ENCODE peak calls at places on chromosome 20, in nine cellular contexts. V is tibial artery; S is left ventricle myocardium inferior; E is sigmoid colon; D is lung; X is right lobe of liver; R is CD4-positive, alpha-beta T cell; B is uterus; O is lower lobe of right lung. Z is an unnamed sample. For H3K27me3, the result is how much of the 10 kb centered on the place peaks cover.

GRCh38 chr20:49482621-49483017 is at the start of gene KCNB1:
- DNase-seq in V (peak), S (peak), E (peak), D (peak), X (peak), R (peak), B (peak), O (peak), Z (peak)

GRCh38 chr20:52291109-52291508 is 99.5 kb upstream of the ZFP64 start:
- DNase-seq in V (no peak), S (no peak), E (no peak), D (no peak), X (no peak), R (no peak), B (no peak), O (no peak), Z (no peak)

GRCh38 chr20:61937146-61937962 is 128.3 kb downstream of the TAF4 start:
- DNase-seq in V (peak), S (peak), E (peak), D (no peak), X (no peak), R (no peak), B (no peak), O (peak), Z (no peak)

GRCh38 chr20:15507151-15507550 is 1066.1 kb downstream of the KIF16B start:
- DNase-seq in V (no peak), S (no peak), E (no peak), D (no peak), X (no peak), R (no peak), B (no peak), O (no peak), Z (no peak)

GRCh38 chr20:41045680-41046079 is 17.1 kb downstream of the TOP1 start:
- DNase-seq in V (no peak), S (no peak), E (no peak), D (no peak), X (no peak), R (no peak), B (no peak), O (no peak), Z (no peak)

GRCh38 chr20:2006452-2007381 is 12.9 kb upstream of the PDYN start:
- DNase-seq in V (no peak), S (no peak), E (no peak), D (peak), X (no peak), R (peak), B (no peak), O (no peak), Z (no peak)

GRCh38 chr20:58747400-58747672 is 54.7 kb downstream of the NPEPL1 start:
- DNase-seq in V (no peak), S (no peak), E (no peak), D (peak), X (no peak), R (no peak), B (no peak), O (no peak), Z (no peak)

GRCh38 chr20:57514273-57514751 is 10.6 kb downstream of the CTCFL start:
- DNase-seq in V (peak), S (peak), E (peak), D (peak), X (peak), R (no peak), B (peak), O (peak), Z (no peak)

GRCh38 chr20:62507991-62508640 is 32.3 kb upstream of the GATA5 start:
- DNase-seq in V (no peak), S (no peak), E (no peak), D (no peak), X (no peak), R (no peak), B (no peak), O (no peak), Z (no peak)

GRCh38 chr20:50190251-50191064 is at the start of gene CEBPB:
- DNase-seq in V (peak), S (peak), E (peak), D (peak), X (peak), R (peak), B (peak), O (peak), Z (peak)

GRCh38 chr20:3994125-3994524 is 21.2 kb downstream of the RNF24 start:
- DNase-seq in V (no peak), S (no peak), E (no peak), D (no peak), X (no peak), R (no peak), B (no peak), O (no peak), Z (no peak)

GRCh38 chr20:39112196-39112743 is 150.1 kb downstream of the DHX35 start:
- DNase-seq in V (no peak), S (no peak), E (no peak), D (no peak), X (no peak), R (no peak), B (peak), O (no peak), Z (peak)

GRCh38 chr20:20373046-20373706 is 5.3 kb downstream of the INSM1 start:
- DNase-seq in V (no peak), S (no peak), E (no peak), D (no peak), X (no peak), R (no peak), B (no peak), O (no peak), Z (no peak)

GRCh38 chr20:34318609-34319443 is 15.7 kb upstream of the AHCY start:
- DNase-seq in V (no peak), S (no peak), E (no peak), D (no peak), X (no peak), R (no peak), B (no peak), O (peak), Z (no peak)

GRCh38 chr20:62306440-62307187 is 3.8 kb downstream of the ADRM1 start:
- DNase-seq in V (no peak), S (no peak), E (no peak), D (no peak), X (no peak), R (no peak), B (no peak), O (no peak), Z (no peak)

GRCh38 chr20:45229264-45230056 is 8.3 kb downstream of the SEMG2 start:
- DNase-seq in V (no peak), S (no peak), E (no peak), D (peak), X (no peak), R (peak), B (no peak), O (peak), Z (no peak)

GRCh38 chr20:58855506-58856314 is 3.2 kb downstream of the GNAS start:
- DNase-seq in V (no peak), S (no peak), E (no peak), D (no peak), X (no peak), R (no peak), B (no peak), O (no peak), Z (no peak)

DNA sequence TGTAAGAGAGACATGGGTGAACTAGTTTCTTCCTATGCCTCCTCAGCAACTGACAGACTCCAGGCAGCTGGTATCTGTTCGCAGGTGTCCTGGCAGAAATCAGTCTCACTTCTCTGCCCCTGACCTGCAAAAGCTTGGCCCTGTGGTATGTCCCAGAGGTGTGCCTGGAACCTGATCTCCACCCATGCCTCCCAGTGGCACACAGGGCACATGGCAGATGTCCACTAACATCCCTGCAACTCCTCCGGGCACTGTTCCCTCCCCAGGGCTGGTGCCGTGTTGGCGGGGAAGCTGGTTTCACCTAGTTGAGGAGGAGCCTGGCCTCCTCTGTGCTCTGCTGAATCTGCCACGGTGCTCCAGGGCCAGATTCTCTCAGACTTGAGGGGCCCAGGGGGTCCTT is 123.3 kb upstream of the GGTLC1 start:
- DNase-seq in V (no peak), S (no peak), E (no peak), D (no peak), X (peak), R (no peak), B (no peak), O (no peak), Z (no peak)
- H3K27ac ChIP-seq in V (no peak), S (no peak), E (no peak), D (no peak), X (no peak), R (no peak), B (no peak), O (no peak), Z (no peak)

GRCh38 chr20:10667560-10668167 is 6.1 kb downstream of the JAG1 start:
- DNase-seq in V (no peak), S (no peak), E (no peak), D (no peak), X (no peak), R (no peak), B (peak), O (no peak), Z (no peak)
- TF ChIP-seq CTCF in V (peak), S (no peak), E (no peak), D (no peak), X (no peak), R (no peak), B (no peak), O (no peak), Z (no peak)

GRCh38 chr20:22556565-22557056 is 27.8 kb downstream of the FOXA2 start:
- DNase-seq in V (no peak), S (no peak), E (no peak), D (peak), X (no peak), R (no peak), B (no peak), O (peak), Z (no peak)

GRCh38 chr20:22559711-22560305 is 24.6 kb downstream of the FOXA2 start:
- DNase-seq in V (no peak), S (no peak), E (no peak), D (no peak), X (no peak), R (no peak), B (no peak), O (no peak), Z (no peak)

GRCh38 chr20:22555791-22556564 is 28.4 kb downstream of the FOXA2 start:
- DNase-seq in V (no peak), S (no peak), E (no peak), D (peak), X (no peak), R (no peak), B (no peak), O (peak), Z (no peak)

GRCh38 chr20:22560817-22561216 is 23.6 kb downstream of the FOXA2 start:
- DNase-seq in V (no peak), S (no peak), E (no peak), D (no peak), X (no peak), R (no peak), B (no peak), O (no peak), Z (no peak)

DNA sequence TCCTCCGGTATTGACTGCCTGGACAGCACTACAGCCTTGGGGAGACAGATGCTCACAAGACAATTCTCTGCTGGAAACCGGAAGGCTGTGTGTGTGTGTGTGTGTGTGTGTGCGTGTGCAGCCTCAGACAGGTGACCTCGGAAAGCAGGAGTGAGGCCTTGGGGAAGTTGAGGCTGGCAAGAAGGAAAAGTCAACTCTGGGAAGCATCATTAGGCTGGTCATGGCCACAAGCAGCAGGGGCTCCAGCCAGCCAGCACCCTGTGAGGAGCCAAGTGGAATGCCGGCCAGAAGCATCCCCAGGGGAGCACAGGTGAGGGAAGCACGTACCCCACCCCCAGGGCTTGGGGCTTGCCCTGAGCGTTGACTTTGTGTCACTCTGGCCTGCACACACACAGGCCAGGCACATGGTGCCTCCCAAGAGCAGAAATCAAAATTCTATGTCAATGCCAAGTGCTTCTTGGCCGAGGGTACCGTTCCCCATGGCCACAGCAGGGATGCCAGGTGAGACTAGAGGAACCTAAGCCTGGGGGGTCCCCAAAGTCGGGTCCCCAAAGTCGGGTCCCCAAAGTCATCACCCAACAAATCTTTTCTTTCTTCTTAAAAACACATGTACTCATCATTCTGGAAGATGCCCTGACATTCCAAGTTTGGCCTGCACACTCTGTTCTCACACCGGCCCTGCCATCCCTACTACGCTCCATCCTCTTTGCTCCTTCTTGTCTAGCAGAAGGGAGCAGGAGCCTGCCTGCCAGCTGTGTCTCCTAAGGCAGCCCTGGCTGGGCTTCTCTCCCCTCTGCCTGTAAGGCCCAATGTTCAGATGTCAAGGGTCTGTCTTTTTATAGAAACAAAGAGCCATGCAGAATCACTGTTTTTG is 26.7 kb downstream of the FOXA2 start:
- DNase-seq in V (no peak), S (no peak), E (no peak), D (no peak), X (no peak), R (no peak), B (no peak), O (no peak), Z (no peak)
- H3K27me3 ChIP-seq in V (under half), S (half or more), E (under half), D (under half), X (under half), R (under half), B (under half), O (under half), Z (half or more)

GRCh38 chr20:18588554-18589043 is 745 bp downstream of the DTD1 start:
- DNase-seq in V (no peak), S (no peak), E (no peak), D (no peak), X (no peak), R (no peak), B (no peak), O (no peak), Z (no peak)
- H3K27ac ChIP-seq in V (peak), S (peak), E (peak), D (peak), X (peak), R (peak), B (peak), O (peak), Z (peak)

GRCh38 chr20:35821807-35822242 is 50.0 kb downstream of the PHF20 start:
- DNase-seq in V (no peak), S (no peak), E (no peak), D (no peak), X (no peak), R (no peak), B (no peak), O (no peak), Z (no peak)
- TF ChIP-seq CTCF in V (no peak), S (no peak), E (no peak), D (no peak), X (no peak), R (no peak), B (no peak), O (no peak), Z (no peak)

Z was measured in heart left ventricle.